ENCODE peak calls at places on chromosomes 11 and 22, in five cellular contexts. B is epithelial cell of esophagus, F is AG20443, H is thoracic aorta, N is cardiac septum. M is an unnamed sample.

GRCh38 chr11:15519124-15519791 is 404.5 kb downstream of the INSC start:
- DNase-seq in B (no peak), F (no peak), H (no peak), N (no peak), M (no peak)

GRCh38 chr11:86047275-86047991 is 21.5 kb downstream of the PICALM start:
- DNase-seq in B (peak; percentile 85), F (peak; percentile 28), H (no peak), N (no peak), M (no peak)

GRCh38 chr22:44697423-44698179 is 4.4 kb upstream of the PRR5 start:
- DNase-seq in B (peak; percentile 72), F (peak; percentile 89), H (no peak), N (peak; percentile 87), M (peak; percentile 93)

GRCh38 chr11:117815262-117815803 is 9.2 kb downstream of the FXYD2 start:
- DNase-seq in B (no peak), F (no peak), H (no peak), N (no peak), M (peak; percentile 93)

GRCh38 chr22:39622881-39623367 is 52.4 kb downstream of the CACNA1I start:
- DNase-seq in B (peak; percentile 45), F (peak; percentile 57), H (no peak), N (no peak), M (peak; percentile 88)

GRCh38 chr22:39144101-39144815 is 8.2 kb downstream of the CBX7 start:
- DNase-seq in B (no peak), F (peak; percentile 63), H (no peak), N (peak; percentile 75), M (peak; percentile 83)

GRCh38 chr22:41949297-41949965 is 2.5 kb upstream of the CENPM start:
- DNase-seq in B (no peak), F (no peak), H (no peak), N (no peak), M (no peak)

GRCh38 chr22:17920145-17920605 is 104.2 kb downstream of the MICAL3 start:
- DNase-seq in B (peak; percentile 82), F (peak; percentile 49), H (no peak), N (peak; percentile 91), M (no peak)

GRCh38 chr22:31680764-31681624 is 19.0 kb upstream of the PISD start:
- DNase-seq in B (peak; percentile 61), F (peak; percentile 59), H (no peak), N (no peak), M (no peak)

GRCh38 chr11:119169272-119169719 is 771 bp downstream of the NLRX1 start:
- DNase-seq in B (peak; percentile 50), F (peak; percentile 55), H (no peak), N (no peak), M (peak; percentile 60)

GRCh38 chr22:46801826-46802607 is 39.6 kb downstream of the TBC1D22A start:
- DNase-seq in B (no peak), F (no peak), H (no peak), N (no peak), M (peak; percentile 65)

GRCh38 chr22:17191163-17191562 is 28.1 kb downstream of the ADA2 start:
- DNase-seq in B (no peak), F (peak; percentile 74), H (no peak), N (no peak), M (no peak)

GRCh38 chr11:62546244-62546936 is at the start of gene AHNAK:
- DNase-seq in B (peak; percentile 83), F (peak; percentile 84), H (no peak), N (peak; percentile 93), M (peak; percentile 94)

GRCh38 chr22:37823134-37823985 is at the start of gene GALR3:
- DNase-seq in B (no peak), F (no peak), H (no peak), N (no peak), M (peak; percentile 49)

GRCh38 chr11:65590240-65590738 is 5.3 kb downstream of the KCNK7 start:
- DNase-seq in B (no peak), F (no peak), H (no peak), N (no peak), M (no peak)

GRCh38 chr22:43060213-43060612 is 29.0 kb downstream of the TTLL1 start:
- DNase-seq in B (peak; percentile 29), F (peak; percentile 44), H (no peak), N (no peak), M (no peak)

GRCh38 chr11:64017950-64018224 is 17.8 kb upstream of the FLRT1 start:
- DNase-seq in B (no peak), F (no peak), H (no peak), N (no peak), M (no peak)

GRCh38 chr11:20099527-20099926 is 60.7 kb downstream of the DBX1 start:
- DNase-seq in B (no peak), F (no peak), H (no peak), N (no peak), M (no peak)

GRCh38 chr11:72321381-72321996 is 77.5 kb upstream of the PHOX2A start:
- DNase-seq in B (peak; percentile 59), F (no peak), H (no peak), N (no peak), M (no peak)

GRCh38 chr11:108213784-108214183 is 8.7 kb downstream of the NPAT start:
- DNase-seq in B (no peak), F (no peak), H (no peak), N (no peak), M (no peak)

GRCh38 chr22:50437511-50438304 is 37.1 kb downstream of the SBF1 start:
- DNase-seq in B (no peak), F (no peak), H (no peak), N (no peak), M (no peak)

GRCh38 chr11:124716596-124716995 is 23.1 kb upstream of the NRGN start:
- DNase-seq in B (peak; percentile 56), F (no peak), H (no peak), N (no peak), M (no peak)

GRCh38 chr22:42388130-42388797 is 43.9 kb downstream of the NFAM1 start:
- DNase-seq in B (peak; percentile 50), F (no peak), H (no peak), N (no peak), M (no peak)

GRCh38 chr11:120184946-120185677 is 25.7 kb upstream of the OAF start:
- DNase-seq in B (no peak), F (peak; percentile 67), H (no peak), N (peak; percentile 83), M (peak; percentile 46)

GRCh38 chr22:37279469-37279868 is 2.8 kb upstream of the CYTH4 start:
- DNase-seq in B (no peak), F (no peak), H (no peak), N (no peak), M (no peak)

GRCh38 chr11:122422707-122423106 is 232.8 kb upstream of the UBASH3B start:
- DNase-seq in B (peak; percentile 79), F (no peak), H (no peak), N (no peak), M (no peak)

GRCh38 chr11:104872393-104872792 is 25.9 kb downstream of the CASP12 start:
- DNase-seq in B (no peak), F (no peak), H (no peak), N (no peak), M (no peak)